ENCODE peak calls at places on chromosomes 1 and 21, in four cellular contexts. One of them, this sample, is unnamed. For H3K27me3, the result is how much of the 10 kb centered on the place peaks cover.

GRCh38 chr1:234696986-234697385 is 87.0 kb upstream of the IRF2BP2 start:
- DNase-seq in PC-3: no peak
- DNase-seq in stomach: no peak
- DNase-seq in right lobe of liver: no peak
- DNase-seq in this sample: no peak

GRCh38 chr21:38386967-38387366 is 111.3 kb downstream of the ERG start:
- DNase-seq in PC-3: no peak
- DNase-seq in right lobe of liver: no peak
- DNase-seq in stomach: no peak
- DNase-seq in this sample: no peak

GRCh38 chr1:116231752-116232151 is 120.6 kb downstream of the MAB21L3 start:
- DNase-seq in stomach: peak
- DNase-seq in right lobe of liver: no peak
- DNase-seq in PC-3: no peak
- DNase-seq in this sample: peak

GRCh38 chr1:157270705-157271274 is 132.6 kb upstream of the ETV3 start:
- DNase-seq in PC-3: no peak
- DNase-seq in right lobe of liver: no peak
- DNase-seq in stomach: no peak
- DNase-seq in this sample: no peak

GRCh38 chr1:64220241-64220640 is 16.8 kb downstream of the UBE2U start:
- DNase-seq in PC-3: no peak
- DNase-seq in stomach: no peak
- DNase-seq in right lobe of liver: no peak
- DNase-seq in this sample: no peak

GRCh38 chr1:25019351-25020172 is 89.5 kb upstream of the RUNX3 start:
- DNase-seq in right lobe of liver: no peak
- DNase-seq in stomach: no peak
- DNase-seq in PC-3: no peak
- DNase-seq in this sample: no peak

GRCh38 chr1:94986783-94987182 is 59.9 kb upstream of the CNN3 start:
- DNase-seq in stomach: no peak
- DNase-seq in PC-3: peak
- DNase-seq in right lobe of liver: no peak
- DNase-seq in this sample: no peak

GRCh38 chr21:32062591-32063227 is 189.9 kb downstream of the HUNK start:
- DNase-seq in right lobe of liver: no peak
- DNase-seq in stomach: no peak
- DNase-seq in PC-3: no peak
- DNase-seq in this sample: no peak

GRCh38 chr1:218315638-218316037 is 29.5 kb upstream of the TGFB2 start:
- DNase-seq in PC-3: no peak
- DNase-seq in stomach: no peak
- DNase-seq in right lobe of liver: no peak
- DNase-seq in this sample: no peak

GRCh38 chr1:67978988-67979516 is 71.4 kb downstream of the DIRAS3 start:
- DNase-seq in PC-3: peak
- DNase-seq in stomach: no peak
- DNase-seq in right lobe of liver: no peak
- DNase-seq in this sample: no peak

GRCh38 chr1:70084314-70084915 is 121.0 kb downstream of the LRRC40 start:
- DNase-seq in PC-3: peak
- DNase-seq in right lobe of liver: no peak
- DNase-seq in stomach: no peak
- DNase-seq in this sample: no peak

GRCh38 chr1:29259802-29260441 is 23.6 kb downstream of the PTPRU start:
- DNase-seq in PC-3: no peak
- DNase-seq in right lobe of liver: peak
- DNase-seq in stomach: peak
- DNase-seq in this sample: no peak

GRCh38 chr1:30852026-30852425 is 56.5 kb downstream of the SDC3 start:
- DNase-seq in PC-3: no peak
- DNase-seq in stomach: peak
- DNase-seq in right lobe of liver: peak
- DNase-seq in this sample: peak

GRCh38 chr1:152928671-152929070 is 18.3 kb upstream of the SPRR5 start:
- DNase-seq in stomach: no peak
- DNase-seq in right lobe of liver: no peak
- DNase-seq in PC-3: no peak
- DNase-seq in this sample: no peak

GRCh38 chr1:155938220-155938627 is 3.2 kb upstream of the RXFP4 start:
- DNase-seq in right lobe of liver: no peak
- DNase-seq in stomach: no peak
- DNase-seq in PC-3: peak
- DNase-seq in this sample: no peak

GRCh38 chr1:230900984-230901383 is 32.7 kb upstream of the C1orf198 start:
- DNase-seq in PC-3: no peak
- DNase-seq in stomach: no peak
- DNase-seq in right lobe of liver: no peak
- DNase-seq in this sample: peak

GRCh38 chr1:15700510-15700909 is 16.4 kb downstream of the PLEKHM2 start:
- DNase-seq in right lobe of liver: no peak
- DNase-seq in stomach: no peak
- DNase-seq in PC-3: no peak
- DNase-seq in this sample: peak

GRCh38 chr1:26429741-26430140 is 2.4 kb upstream of the DHDDS start:
- DNase-seq in PC-3: no peak
- DNase-seq in stomach: no peak
- DNase-seq in right lobe of liver: no peak
- DNase-seq in this sample: no peak

GRCh38 chr1:78490861-78491310 is at the start of gene PTGFR:
- DNase-seq in PC-3: peak
- DNase-seq in stomach: no peak
- DNase-seq in right lobe of liver: peak
- DNase-seq in this sample: no peak

GRCh38 chr1:12157366-12158231 is 9.2 kb upstream of the TNFRSF1B start:
- DNase-seq in stomach: no peak
- DNase-seq in right lobe of liver: no peak
- DNase-seq in PC-3: peak
- DNase-seq in this sample: no peak

GRCh38 chr1:167454929-167455785 is 63.2 kb downstream of the CD247 start:
- DNase-seq in stomach: peak
- DNase-seq in right lobe of liver: peak
- DNase-seq in PC-3: peak
- DNase-seq in this sample: peak

GRCh38 chr1:209803568-209803967 is 2.4 kb downstream of the IRF6 start:
- DNase-seq in PC-3: no peak
- DNase-seq in stomach: no peak
- DNase-seq in right lobe of liver: no peak
- DNase-seq in this sample: no peak

GRCh38 chr1:43274125-43274803 is 4.5 kb downstream of the TMEM125 start:
- DNase-seq in right lobe of liver: peak
- DNase-seq in PC-3: peak
- DNase-seq in stomach: no peak
- DNase-seq in this sample: peak

GRCh38 chr1:196361112-196361714 is 247.0 kb downstream of the KCNT2 start:
- DNase-seq in right lobe of liver: no peak
- DNase-seq in stomach: no peak
- DNase-seq in PC-3: peak
- DNase-seq in this sample: no peak

GRCh38 chr1:245614986-245615385 is 460.2 kb downstream of the KIF26B start:
- DNase-seq in PC-3: no peak
- DNase-seq in stomach: no peak
- DNase-seq in right lobe of liver: no peak
- DNase-seq in this sample: no peak
- H3K27me3 ChIP-seq in PC-3: half or more
- H3K27me3 ChIP-seq in stomach: under half
- H3K27me3 ChIP-seq in right lobe of liver: under half
- H3K27me3 ChIP-seq in this sample: under half

GRCh38 chr1:1540817-1541628 is 599 bp upstream of the TMEM240 start:
- DNase-seq in PC-3: no peak
- DNase-seq in right lobe of liver: peak
- DNase-seq in stomach: no peak
- DNase-seq in this sample: no peak
- H3K4me3 ChIP-seq in PC-3: no peak
- H3K4me3 ChIP-seq in right lobe of liver: peak
- H3K4me3 ChIP-seq in stomach: peak
- H3K4me3 ChIP-seq in this sample: peak

GRCh38 chr1:46248122-46248920 is 758 bp downstream of the RAD54L start:
- DNase-seq in stomach: peak
- DNase-seq in PC-3: peak
- DNase-seq in right lobe of liver: peak
- DNase-seq in this sample: no peak
- TF ChIP-seq CTCF in stomach: no peak
- TF ChIP-seq CTCF in PC-3: peak
- TF ChIP-seq CTCF in right lobe of liver: no peak
- TF ChIP-seq CTCF in this sample: no peak

DNA sequence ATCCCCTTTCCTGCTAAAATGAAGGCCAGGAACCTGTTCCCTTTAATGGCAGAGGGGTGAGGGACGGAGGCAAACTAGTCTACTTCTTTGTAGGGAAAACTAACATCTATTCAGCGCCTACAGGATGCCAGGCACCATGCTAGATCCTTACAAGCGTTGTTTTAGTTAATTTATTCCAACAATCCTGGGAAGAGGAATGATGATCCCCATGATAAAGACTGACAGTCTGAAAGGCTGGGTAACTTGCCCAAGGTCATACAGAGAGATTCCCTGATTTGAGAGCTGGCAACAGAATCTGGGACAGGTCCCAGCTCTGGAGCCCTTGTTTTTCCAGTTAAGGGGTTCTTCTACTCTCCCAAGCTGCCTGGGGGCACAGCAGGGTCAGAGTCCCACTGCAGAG is 662 bp upstream of the E2F2 start:
- DNase-seq in stomach: no peak
- DNase-seq in right lobe of liver: no peak
- DNase-seq in PC-3: no peak
- DNase-seq in this sample: no peak
- H3K27me3 ChIP-seq in stomach: under half
- H3K27me3 ChIP-seq in right lobe of liver: under half
- H3K27me3 ChIP-seq in PC-3: under half
- H3K27me3 ChIP-seq in this sample: under half

GRCh38 chr1:66750578-66750977 is 1.7 kb upstream of the DYNLT5 start:
- DNase-seq in PC-3: no peak
- DNase-seq in right lobe of liver: no peak
- DNase-seq in stomach: no peak
- DNase-seq in this sample: no peak

GRCh38 chr1:66751160-66751559 is 1.1 kb upstream of the DYNLT5 start:
- DNase-seq in right lobe of liver: no peak
- DNase-seq in PC-3: no peak
- DNase-seq in stomach: no peak
- DNase-seq in this sample: no peak

GRCh38 chr1:66752000-66752592 is at the start of gene DYNLT5:
- DNase-seq in stomach: peak
- DNase-seq in right lobe of liver: peak
- DNase-seq in PC-3: no peak
- DNase-seq in this sample: peak

GRCh38 chr1:66757740-66758139 is 5.5 kb downstream of the DYNLT5 start:
- DNase-seq in right lobe of liver: no peak
- DNase-seq in stomach: no peak
- DNase-seq in PC-3: no peak
- DNase-seq in this sample: no peak

GRCh38 chr1:66752671-66753371 is 562 bp downstream of the DYNLT5 start:
- DNase-seq in stomach: no peak
- DNase-seq in PC-3: no peak
- DNase-seq in right lobe of liver: no peak
- DNase-seq in this sample: no peak
- H3K4me3 ChIP-seq in stomach: peak
- H3K4me3 ChIP-seq in PC-3: no peak
- H3K4me3 ChIP-seq in right lobe of liver: peak
- H3K4me3 ChIP-seq in this sample: no peak

GRCh38 chr1:161486806-161487482 is 18.3 kb upstream of the FCGR2A start:
- DNase-seq in right lobe of liver: no peak
- DNase-seq in PC-3: peak
- DNase-seq in stomach: no peak
- DNase-seq in this sample: no peak
- TF ChIP-seq CTCF in right lobe of liver: peak
- TF ChIP-seq CTCF in PC-3: peak
- TF ChIP-seq CTCF in stomach: no peak
- TF ChIP-seq CTCF in this sample: peak

DNA sequence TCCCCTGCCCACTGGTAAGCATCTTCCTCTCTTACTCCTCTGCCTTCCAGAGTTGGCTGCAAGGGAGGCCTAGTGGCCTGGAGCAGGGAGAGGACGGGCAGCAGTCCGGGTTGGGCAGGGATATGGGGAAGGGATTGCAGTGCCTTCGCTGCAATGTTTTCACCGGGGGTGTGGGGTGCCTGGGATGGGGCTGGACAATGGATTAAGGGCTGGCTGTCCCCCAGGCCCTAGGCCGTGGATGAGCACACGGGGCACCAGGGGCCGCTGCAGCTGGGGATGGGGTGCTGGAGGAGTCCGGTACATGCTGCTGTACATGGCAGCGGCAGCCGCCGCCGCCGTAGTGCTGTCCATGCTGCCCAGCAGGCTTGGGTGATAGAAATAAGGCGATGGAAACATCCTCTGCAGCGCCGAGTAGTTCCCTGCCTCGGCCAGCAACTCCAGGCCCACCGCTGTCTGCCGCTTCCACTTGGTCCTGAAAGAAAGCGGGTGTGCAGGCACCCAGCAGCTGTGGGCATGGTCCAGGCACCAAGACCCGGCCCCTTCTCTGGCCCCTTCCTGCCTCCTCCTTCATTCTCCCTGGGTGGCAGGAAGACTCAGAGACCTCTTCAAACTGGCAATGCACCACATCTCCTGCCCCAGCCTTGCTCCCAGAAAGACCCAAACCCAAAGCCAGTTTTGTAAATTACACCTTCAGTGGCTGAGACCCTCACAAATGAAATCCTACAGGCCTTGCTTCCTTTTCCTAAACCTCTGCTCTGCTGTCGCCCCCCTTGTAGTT is 4.8 kb downstream of the BARHL2 start:
- DNase-seq in stomach: no peak
- DNase-seq in PC-3: no peak
- DNase-seq in right lobe of liver: no peak
- DNase-seq in this sample: no peak
- H3K27me3 ChIP-seq in stomach: half or more
- H3K27me3 ChIP-seq in PC-3: half or more
- H3K27me3 ChIP-seq in right lobe of liver: half or more
- H3K27me3 ChIP-seq in this sample: under half